ENCODE peak calls at places on chromosomes 4 and X, in eight cellular contexts. L, X, N, F, V, W, M and R are unnamed samples.
A peak's percentile ranks its signal among the peaks of the same experiment; 100 is the strongest.

GRCh38 chr4:8762951-8763735 is 108.5 kb downstream of the HMX1 start:
- DNase-seq in N (no peak), W (no peak), L (no peak), X (no peak), F (no peak), V (peak; percentile 4), M (no peak), R (no peak)

GRCh38 chrX:115939636-115940160 is 230.8 kb upstream of the AGTR2 start:
- DNase-seq in V (no peak), M (no peak), F (no peak), W (no peak), N (no peak), X (no peak), L (no peak), R (no peak)

GRCh38 chr4:26787461-26788340 is 72.9 kb upstream of the STIM2 start:
- DNase-seq in V (peak; percentile 50), M (peak; percentile 50), N (peak; percentile 7), L (peak; percentile 50), X (no peak), F (no peak), W (peak; percentile 38), R (peak; percentile 70)

GRCh38 chr4:1130318-1131186 is 17.2 kb upstream of the RNF212 start:
- DNase-seq in L (peak; percentile 75), M (peak; percentile 64), N (peak; percentile 67), F (peak; percentile 82), X (peak; percentile 76), W (peak; percentile 68), V (peak; percentile 73), R (peak; percentile 57)

GRCh38 chrX:118066867-118067515 is 49.6 kb downstream of the KLHL13 start:
- DNase-seq in N (no peak), V (no peak), F (no peak), M (no peak), W (no peak), L (no peak), X (no peak), R (no peak)

GRCh38 chr4:169030575-169030982 is 20.5 kb upstream of the CBR4 start:
- DNase-seq in L (no peak), F (no peak), X (no peak), N (no peak), W (no peak), V (no peak), M (peak; percentile 62), R (peak; percentile 59)

GRCh38 chr4:6469898-6470501 is 2.4 kb downstream of the PPP2R2C start:
- DNase-seq in L (peak; percentile 5), N (no peak), V (no peak), F (no peak), X (no peak), M (no peak), W (no peak), R (no peak)

GRCh38 chr4:138037716-138038115 is 204.4 kb downstream of the SLC7A11 start:
- DNase-seq in F (no peak), N (no peak), W (no peak), V (no peak), M (no peak), L (no peak), X (no peak), R (no peak)

GRCh38 chr4:25925486-25926201 is 11.6 kb downstream of the SMIM20 start:
- DNase-seq in V (peak; percentile 57), W (no peak), M (peak; percentile 27), X (no peak), L (no peak), F (peak; percentile 66), N (peak; percentile 41), R (peak; percentile 35)

GRCh38 chr4:138789796-138790195 is 225.8 kb upstream of the NOCT start:
- DNase-seq in V (no peak), W (no peak), X (no peak), L (no peak), M (no peak), F (no peak), N (no peak), R (no peak)

GRCh38 chr4:40170588-40170987 is 26.2 kb upstream of the RHOH start:
- DNase-seq in F (peak; percentile 24), N (no peak), W (no peak), X (no peak), M (no peak), L (no peak), V (no peak), R (no peak)

GRCh38 chr4:34644716-34645115 is 1599.6 kb downstream of the ARAP2 start:
- DNase-seq in V (no peak), L (no peak), M (no peak), F (no peak), X (no peak), N (no peak), W (no peak), R (no peak)

GRCh38 chrX:151754042-151754419 is 19.5 kb downstream of the CNGA2 start:
- DNase-seq in M (peak; percentile 19), L (no peak), V (no peak), X (no peak), N (no peak), F (no peak), W (no peak), R (peak; percentile 10)

GRCh38 chrX:39309018-39309620 is 507.9 kb downstream of the MID1IP1 start:
- DNase-seq in X (no peak), W (peak; percentile 69), L (peak; percentile 55), V (no peak), N (no peak), F (peak; percentile 12), M (peak; percentile 1), R (no peak)

GRCh38 chr4:98749206-98749605 is 90.8 kb upstream of the TSPAN5 start:
- DNase-seq in L (no peak), X (no peak), W (no peak), M (no peak), F (no peak), V (no peak), N (no peak), R (no peak)

GRCh38 chr4:158490629-158491028 is 31.1 kb upstream of the RXFP1 start:
- DNase-seq in N (no peak), X (no peak), F (no peak), V (no peak), L (no peak), W (no peak), M (no peak), R (no peak)

GRCh38 chrX:2500681-2501151 is at the start of the genes DHRSX and ZBED1:
- DNase-seq in L (no peak), W (no peak), N (peak; percentile 66), X (no peak), V (peak; percentile 34), F (peak; percentile 95), M (peak; percentile 37), R (no peak)

GRCh38 chrX:2501246-2502102 is 698 bp upstream of the DHRSX start:
- DNase-seq in X (no peak), N (no peak), M (no peak), V (no peak), W (no peak), L (no peak), F (peak; percentile 35), R (no peak)

GRCh38 chrX:2498781-2499302 is 1.9 kb downstream of the DHRSX start:
- DNase-seq in N (peak; percentile 17), L (no peak), W (no peak), X (no peak), M (peak; percentile 45), F (peak; percentile 24), V (no peak), R (no peak)

GRCh38 chrX:2499507-2499906 is 1.3 kb downstream of the DHRSX start:
- DNase-seq in V (no peak), L (no peak), W (no peak), N (no peak), F (no peak), M (no peak), X (no peak), R (no peak)

DNA sequence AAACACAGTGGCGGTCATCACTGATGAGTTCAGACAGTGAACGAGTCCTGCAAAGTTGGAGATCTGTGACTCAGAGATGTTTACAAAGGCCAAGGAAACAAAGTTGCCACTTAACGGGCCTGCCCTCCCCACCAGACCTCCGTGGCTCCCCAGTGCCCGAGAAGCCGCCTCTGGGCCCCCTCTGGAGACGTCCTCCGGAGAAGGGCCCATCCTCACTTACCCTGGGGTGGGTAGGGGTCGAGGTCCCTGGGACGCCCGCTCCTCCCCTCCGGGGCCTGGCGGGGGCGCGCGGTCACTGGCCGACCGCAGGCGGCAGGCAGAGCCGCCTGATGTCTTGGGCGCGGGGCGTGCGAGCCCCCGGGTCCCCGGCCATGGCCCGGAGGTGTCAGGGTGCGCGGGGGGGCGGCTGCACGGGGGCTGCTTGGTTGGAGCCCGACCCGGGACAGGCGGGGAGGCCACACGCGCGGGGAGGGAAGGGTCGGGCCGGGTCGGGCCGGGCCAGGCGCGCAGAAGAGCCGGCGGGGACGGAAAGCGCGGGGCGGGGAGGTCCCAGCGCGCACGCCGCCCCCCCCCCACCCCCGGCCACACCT is 590 bp downstream of the DHRSX start:
- DNase-seq in W (no peak), M (peak; percentile 73), N (peak; percentile 49), F (peak; percentile 72), X (no peak), L (peak; percentile 47), V (peak; percentile 51), R (no peak)
- TF ChIP-seq CTCF in W (no peak), M (peak; percentile 21), N (peak; percentile 24), F (peak; percentile 9), X (no peak), L (no peak), V (no peak), R (peak; percentile 9)

DNA sequence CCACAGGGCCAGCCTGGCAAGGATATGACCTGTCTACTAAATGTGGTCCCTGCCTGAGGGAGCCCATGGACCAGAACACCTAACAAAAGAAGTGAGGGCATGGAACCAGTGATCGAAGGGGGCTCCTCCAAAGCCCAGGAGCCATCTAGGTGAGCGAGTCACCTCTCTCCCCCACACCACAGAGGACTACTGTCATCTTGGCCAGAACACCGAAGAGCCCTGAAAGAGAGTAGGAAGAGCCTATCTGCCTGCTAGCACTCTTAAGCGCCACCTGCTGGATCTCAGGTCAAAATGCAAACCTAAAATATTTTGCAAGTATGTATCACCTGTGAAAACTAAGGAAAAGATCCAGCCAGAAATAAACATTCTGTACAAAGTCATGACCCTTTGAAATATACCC is 137.9 kb upstream of the ZXDB start:
- DNase-seq in W (no peak), X (no peak), M (peak; percentile 37), F (peak; percentile 18), N (peak; percentile 17), L (no peak), V (no peak), R (no peak)
- TF ChIP-seq CTCF in W (no peak), X (peak; percentile 2), M (no peak), F (peak; percentile 20), N (peak; percentile 18), L (no peak), V (no peak), R (peak; percentile 56)

DNA sequence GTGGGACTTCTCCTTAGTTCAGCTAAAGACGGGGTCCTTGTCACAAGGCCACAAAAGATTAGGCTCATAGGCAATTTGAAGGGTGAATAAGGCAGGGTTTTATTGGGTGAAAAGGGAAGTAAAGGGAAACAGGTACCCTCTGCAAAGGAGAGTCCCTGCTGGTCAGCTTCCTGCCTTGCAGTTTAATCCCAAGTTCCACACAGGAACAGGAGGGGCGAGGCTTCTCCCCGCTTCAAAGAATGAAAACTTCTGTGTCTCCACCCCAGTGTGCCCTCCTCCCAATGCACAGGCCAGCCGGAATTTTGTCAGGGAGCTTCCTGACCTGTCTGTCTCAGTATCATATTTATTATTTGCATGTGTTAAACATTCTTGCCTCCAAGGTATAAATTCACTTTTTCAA is 37.1 kb downstream of the ITM2A start:
- DNase-seq in L (no peak), F (no peak), N (no peak), X (no peak), M (no peak), W (no peak), V (peak; percentile 16), R (no peak)
- TF ChIP-seq CTCF in L (no peak), F (no peak), N (no peak), X (no peak), M (no peak), W (no peak), V (no peak), R (no peak)

GRCh38 chr4:79348405-79348804 is 22.5 kb upstream of the NAA11 start:
- DNase-seq in F (no peak), M (no peak), L (no peak), W (no peak), N (no peak), X (no peak), V (no peak), R (no peak)
- TF ChIP-seq CTCF in F (no peak), M (no peak), L (no peak), W (no peak), N (no peak), X (no peak), V (no peak), R (no peak)